ENCODE peak calls at places on chromosome 16, in five cellular contexts. One of them, this sample, is unnamed.

GRCh38 chr16:88575251-88575650 is 5.0 kb downstream of the ZC3H18 start:
- DNase-seq in lower leg skin: no peak
- DNase-seq in T-helper 9 cell: no peak
- DNase-seq in kidney tubule cell: no peak
- DNase-seq in GM12865: no peak
- DNase-seq in this sample: no peak

GRCh38 chr16:48123104-48123788 is 32.5 kb downstream of the ABCC12 start:
- DNase-seq in lower leg skin: no peak
- DNase-seq in GM12865: peak
- DNase-seq in T-helper 9 cell: no peak
- DNase-seq in kidney tubule cell: peak
- DNase-seq in this sample: no peak

GRCh38 chr16:1788708-1789100 is 4.8 kb downstream of the IGFALS start:
- DNase-seq in T-helper 9 cell: no peak
- DNase-seq in kidney tubule cell: no peak
- DNase-seq in lower leg skin: no peak
- DNase-seq in GM12865: no peak
- DNase-seq in this sample: no peak

GRCh38 chr16:52827456-52827855 is 225.2 kb downstream of the CHD9NB start:
- DNase-seq in kidney tubule cell: no peak
- DNase-seq in GM12865: no peak
- DNase-seq in lower leg skin: no peak
- DNase-seq in T-helper 9 cell: no peak
- DNase-seq in this sample: no peak

GRCh38 chr16:88306860-88307545 is 75.8 kb upstream of the ZNF469 start:
- DNase-seq in GM12865: no peak
- DNase-seq in T-helper 9 cell: no peak
- DNase-seq in lower leg skin: no peak
- DNase-seq in kidney tubule cell: peak
- DNase-seq in this sample: no peak

GRCh38 chr16:14494396-14494795 is 135.7 kb downstream of the PARN start:
- DNase-seq in T-helper 9 cell: no peak
- DNase-seq in GM12865: no peak
- DNase-seq in lower leg skin: no peak
- DNase-seq in kidney tubule cell: peak
- DNase-seq in this sample: no peak

GRCh38 chr16:1108299-1109252 is 12.5 kb upstream of the C1QTNF8 start:
- DNase-seq in kidney tubule cell: peak
- DNase-seq in T-helper 9 cell: no peak
- DNase-seq in GM12865: no peak
- DNase-seq in lower leg skin: no peak
- DNase-seq in this sample: no peak

GRCh38 chr16:4450921-4451619 is 23.4 kb downstream of the NMRAL1 start:
- DNase-seq in kidney tubule cell: no peak
- DNase-seq in GM12865: no peak
- DNase-seq in T-helper 9 cell: no peak
- DNase-seq in lower leg skin: no peak
- DNase-seq in this sample: no peak

GRCh38 chr16:31181102-31181830 is 1.3 kb downstream of the FUS start:
- DNase-seq in GM12865: no peak
- DNase-seq in kidney tubule cell: peak
- DNase-seq in T-helper 9 cell: no peak
- DNase-seq in lower leg skin: peak
- DNase-seq in this sample: no peak

GRCh38 chr16:75244225-75244792 is 7.1 kb downstream of the BCAR1 start:
- DNase-seq in T-helper 9 cell: no peak
- DNase-seq in GM12865: no peak
- DNase-seq in kidney tubule cell: peak
- DNase-seq in lower leg skin: no peak
- DNase-seq in this sample: no peak

GRCh38 chr16:13883881-13884280 is 36.1 kb upstream of the ERCC4 start:
- DNase-seq in lower leg skin: no peak
- DNase-seq in T-helper 9 cell: no peak
- DNase-seq in GM12865: no peak
- DNase-seq in kidney tubule cell: no peak
- DNase-seq in this sample: no peak

GRCh38 chr16:86566601-86566965 is at the start of gene FOXC2:
- DNase-seq in lower leg skin: peak
- DNase-seq in kidney tubule cell: peak
- DNase-seq in GM12865: no peak
- DNase-seq in T-helper 9 cell: peak
- DNase-seq in this sample: no peak

GRCh38 chr16:83813818-83814653 is 6.3 kb downstream of the HSBP1 start:
- DNase-seq in T-helper 9 cell: no peak
- DNase-seq in kidney tubule cell: peak
- DNase-seq in lower leg skin: peak
- DNase-seq in GM12865: peak
- DNase-seq in this sample: no peak

GRCh38 chr16:22353188-22353919 is 21.1 kb downstream of the CDR2 start:
- DNase-seq in GM12865: peak
- DNase-seq in lower leg skin: no peak
- DNase-seq in kidney tubule cell: peak
- DNase-seq in T-helper 9 cell: no peak
- DNase-seq in this sample: no peak

GRCh38 chr16:80725566-80726162 is 78.7 kb downstream of the CDYL2 start:
- DNase-seq in GM12865: no peak
- DNase-seq in kidney tubule cell: peak
- DNase-seq in lower leg skin: no peak
- DNase-seq in T-helper 9 cell: no peak
- DNase-seq in this sample: no peak

GRCh38 chr16:73053379-73054130 is 5.6 kb upstream of the ZFHX3 start:
- DNase-seq in GM12865: no peak
- DNase-seq in kidney tubule cell: peak
- DNase-seq in T-helper 9 cell: no peak
- DNase-seq in lower leg skin: no peak
- DNase-seq in this sample: no peak

GRCh38 chr16:21673469-21673868 is 9.7 kb downstream of the OTOA start:
- DNase-seq in lower leg skin: no peak
- DNase-seq in GM12865: no peak
- DNase-seq in kidney tubule cell: no peak
- DNase-seq in T-helper 9 cell: no peak
- DNase-seq in this sample: no peak

GRCh38 chr16:88754912-88755744 is 29.9 kb downstream of the PIEZO1 start:
- DNase-seq in lower leg skin: no peak
- DNase-seq in GM12865: no peak
- DNase-seq in kidney tubule cell: peak
- DNase-seq in T-helper 9 cell: no peak
- DNase-seq in this sample: no peak

GRCh38 chr16:28210979-28211505 is 723 bp downstream of the XPO6 start:
- DNase-seq in T-helper 9 cell: peak
- DNase-seq in kidney tubule cell: peak
- DNase-seq in GM12865: peak
- DNase-seq in lower leg skin: peak
- DNase-seq in this sample: peak

GRCh38 chr16:637081-638018 is 1.2 kb upstream of the METTL26 start:
- DNase-seq in lower leg skin: peak
- DNase-seq in GM12865: peak
- DNase-seq in kidney tubule cell: peak
- DNase-seq in T-helper 9 cell: peak
- DNase-seq in this sample: no peak

GRCh38 chr16:51393381-51394005 is 242.4 kb upstream of the SALL1 start:
- DNase-seq in T-helper 9 cell: no peak
- DNase-seq in lower leg skin: no peak
- DNase-seq in GM12865: no peak
- DNase-seq in kidney tubule cell: no peak
- DNase-seq in this sample: no peak

GRCh38 chr16:19698480-19699465 is 19.3 kb downstream of the KNOP1 start:
- DNase-seq in kidney tubule cell: peak
- DNase-seq in T-helper 9 cell: no peak
- DNase-seq in lower leg skin: no peak
- DNase-seq in GM12865: no peak
- DNase-seq in this sample: no peak

GRCh38 chr16:54050281-54051210 is 236.0 kb downstream of the IRX3 start:
- DNase-seq in GM12865: no peak
- DNase-seq in lower leg skin: no peak
- DNase-seq in T-helper 9 cell: no peak
- DNase-seq in kidney tubule cell: no peak
- DNase-seq in this sample: no peak

GRCh38 chr16:11612110-11612981 is 25.6 kb upstream of the LITAF start:
- DNase-seq in T-helper 9 cell: no peak
- DNase-seq in GM12865: peak
- DNase-seq in lower leg skin: no peak
- DNase-seq in kidney tubule cell: peak
- DNase-seq in this sample: no peak

This sample was measured in effector memory CD8-positive, alpha-beta T cell.